ENCODE peak calls at places on chromosomes 16 and 17, in six cellular contexts. One of them, this sample, is unnamed.

GRCh38 chr17:59510611-59511010 is 54.8 kb upstream of the DHX40 start:
- ATAC-seq in HepG2: no peak
- ATAC-seq in GM12878: no peak
- ATAC-seq in A549: no peak
- ATAC-seq in upper lobe of left lung: no peak
- ATAC-seq in K562: no peak
- ATAC-seq in this sample: no peak

GRCh38 chr17:45043268-45043681 is 8.2 kb downstream of the DCAKD start:
- ATAC-seq in upper lobe of left lung: no peak
- ATAC-seq in GM12878: no peak
- ATAC-seq in K562: no peak
- ATAC-seq in HepG2: no peak
- ATAC-seq in A549: no peak
- ATAC-seq in this sample: peak

GRCh38 chr17:56171186-56171959 is 18.1 kb downstream of the ANKFN1 start:
- ATAC-seq in K562: no peak
- ATAC-seq in upper lobe of left lung: no peak
- ATAC-seq in A549: no peak
- ATAC-seq in HepG2: no peak
- ATAC-seq in GM12878: no peak
- ATAC-seq in this sample: no peak

GRCh38 chr16:12775689-12776236 is 27.9 kb downstream of the CPPED1 start:
- ATAC-seq in HepG2: no peak
- ATAC-seq in upper lobe of left lung: no peak
- ATAC-seq in K562: no peak
- ATAC-seq in GM12878: no peak
- ATAC-seq in A549: no peak
- ATAC-seq in this sample: no peak

GRCh38 chr17:55348749-55349354 is 72.8 kb downstream of the MMD start:
- ATAC-seq in A549: peak
- ATAC-seq in upper lobe of left lung: no peak
- ATAC-seq in K562: peak
- ATAC-seq in GM12878: peak
- ATAC-seq in HepG2: peak
- ATAC-seq in this sample: peak

GRCh38 chr16:28821874-28822519 is 802 bp upstream of the ATXN2L start:
- ATAC-seq in K562: no peak
- ATAC-seq in HepG2: no peak
- ATAC-seq in upper lobe of left lung: no peak
- ATAC-seq in GM12878: no peak
- ATAC-seq in A549: no peak
- ATAC-seq in this sample: no peak

GRCh38 chr17:15249487-15249886 is 15.6 kb downstream of the PMP22 start:
- ATAC-seq in HepG2: no peak
- ATAC-seq in K562: no peak
- ATAC-seq in A549: no peak
- ATAC-seq in upper lobe of left lung: no peak
- ATAC-seq in GM12878: no peak
- ATAC-seq in this sample: no peak

GRCh38 chr17:83076930-83077329 is 2.5 kb upstream of the METRNL start:
- ATAC-seq in A549: peak
- ATAC-seq in upper lobe of left lung: no peak
- ATAC-seq in HepG2: peak
- ATAC-seq in GM12878: no peak
- ATAC-seq in K562: no peak
- ATAC-seq in this sample: no peak

GRCh38 chr16:88695753-88696152 is 9.4 kb upstream of the SNAI3 start:
- ATAC-seq in HepG2: no peak
- ATAC-seq in K562: no peak
- ATAC-seq in upper lobe of left lung: no peak
- ATAC-seq in GM12878: no peak
- ATAC-seq in A549: no peak
- ATAC-seq in this sample: no peak

GRCh38 chr16:71853413-71853812 is 7.6 kb downstream of the ATXN1L start:
- ATAC-seq in K562: no peak
- ATAC-seq in A549: no peak
- ATAC-seq in HepG2: no peak
- ATAC-seq in upper lobe of left lung: no peak
- ATAC-seq in GM12878: peak
- ATAC-seq in this sample: no peak

GRCh38 chr17:75350029-75350428 is 55.4 kb downstream of the GRB2 start:
- ATAC-seq in HepG2: no peak
- ATAC-seq in GM12878: no peak
- ATAC-seq in K562: no peak
- ATAC-seq in upper lobe of left lung: no peak
- ATAC-seq in A549: no peak
- ATAC-seq in this sample: no peak

GRCh38 chr16:30368792-30369090 is 1.6 kb downstream of the TBC1D10B start:
- ATAC-seq in A549: no peak
- ATAC-seq in K562: no peak
- ATAC-seq in GM12878: no peak
- ATAC-seq in HepG2: no peak
- ATAC-seq in upper lobe of left lung: no peak
- ATAC-seq in this sample: no peak

GRCh38 chr17:51439395-51440229 is 179.3 kb downstream of the UTP18 start:
- ATAC-seq in GM12878: no peak
- ATAC-seq in K562: no peak
- ATAC-seq in upper lobe of left lung: no peak
- ATAC-seq in HepG2: no peak
- ATAC-seq in A549: no peak
- ATAC-seq in this sample: peak

GRCh38 chr17:79335456-79335855 is 260.8 kb downstream of the ENGASE start:
- ATAC-seq in GM12878: no peak
- ATAC-seq in K562: no peak
- ATAC-seq in upper lobe of left lung: no peak
- ATAC-seq in A549: no peak
- ATAC-seq in HepG2: no peak
- ATAC-seq in this sample: no peak

GRCh38 chr16:20931066-20931465 is 30.5 kb downstream of the LYRM1 start:
- ATAC-seq in GM12878: no peak
- ATAC-seq in A549: no peak
- ATAC-seq in K562: no peak
- ATAC-seq in upper lobe of left lung: no peak
- ATAC-seq in HepG2: no peak
- ATAC-seq in this sample: no peak

GRCh38 chr17:68822752-68823289 is 132.4 kb downstream of the ABCA8 start:
- ATAC-seq in A549: no peak
- ATAC-seq in GM12878: no peak
- ATAC-seq in K562: no peak
- ATAC-seq in HepG2: no peak
- ATAC-seq in upper lobe of left lung: no peak
- ATAC-seq in this sample: no peak

GRCh38 chr17:41254861-41255260 is 323 bp upstream of the KRTAP9-9 start:
- ATAC-seq in upper lobe of left lung: no peak
- ATAC-seq in GM12878: no peak
- ATAC-seq in HepG2: no peak
- ATAC-seq in A549: peak
- ATAC-seq in K562: no peak
- ATAC-seq in this sample: no peak

GRCh38 chr16:82265809-82266208 is 95.8 kb upstream of the MPHOSPH6 start:
- ATAC-seq in upper lobe of left lung: no peak
- ATAC-seq in GM12878: no peak
- ATAC-seq in A549: no peak
- ATAC-seq in K562: no peak
- ATAC-seq in HepG2: no peak
- ATAC-seq in this sample: no peak

GRCh38 chr17:55487727-55488436 is 23.4 kb downstream of the SMIM36 start:
- ATAC-seq in HepG2: peak
- ATAC-seq in K562: no peak
- ATAC-seq in GM12878: no peak
- ATAC-seq in A549: peak
- ATAC-seq in upper lobe of left lung: no peak
- ATAC-seq in this sample: peak

GRCh38 chr16:82772215-82772614 is 145.4 kb downstream of the CDH13 start:
- ATAC-seq in K562: no peak
- ATAC-seq in GM12878: no peak
- ATAC-seq in A549: no peak
- ATAC-seq in upper lobe of left lung: no peak
- ATAC-seq in HepG2: no peak
- ATAC-seq in this sample: no peak

GRCh38 chr16:25009822-25010221 is 5.3 kb downstream of the ARHGAP17 start:
- ATAC-seq in HepG2: no peak
- ATAC-seq in K562: no peak
- ATAC-seq in upper lobe of left lung: peak
- ATAC-seq in GM12878: peak
- ATAC-seq in A549: no peak
- ATAC-seq in this sample: no peak

GRCh38 chr17:82065193-82065637 is 389 bp downstream of the DUS1L start:
- ATAC-seq in A549: peak
- ATAC-seq in upper lobe of left lung: no peak
- ATAC-seq in GM12878: peak
- ATAC-seq in K562: peak
- ATAC-seq in HepG2: peak
- ATAC-seq in this sample: peak

GRCh38 chr17:17017343-17018014 is 24.8 kb upstream of the MPRIP start:
- ATAC-seq in A549: no peak
- ATAC-seq in upper lobe of left lung: no peak
- ATAC-seq in K562: no peak
- ATAC-seq in HepG2: no peak
- ATAC-seq in GM12878: no peak
- ATAC-seq in this sample: no peak

GRCh38 chr16:70349783-70350182 is 3.1 kb downstream of the DDX19A start:
- ATAC-seq in A549: no peak
- ATAC-seq in K562: no peak
- ATAC-seq in HepG2: no peak
- ATAC-seq in upper lobe of left lung: no peak
- ATAC-seq in GM12878: no peak
- ATAC-seq in this sample: no peak

GRCh38 chr17:14752007-14752406 is 451.1 kb downstream of the HS3ST3B1 start:
- ATAC-seq in GM12878: no peak
- ATAC-seq in K562: no peak
- ATAC-seq in upper lobe of left lung: no peak
- ATAC-seq in HepG2: no peak
- ATAC-seq in A549: no peak
- ATAC-seq in this sample: no peak

GRCh38 chr16:30551781-30552180 is 6.4 kb downstream of the ZNF764 start:
- ATAC-seq in upper lobe of left lung: peak
- ATAC-seq in HepG2: no peak
- ATAC-seq in A549: no peak
- ATAC-seq in K562: no peak
- ATAC-seq in GM12878: no peak
- ATAC-seq in this sample: no peak

GRCh38 chr16:26561303-26561702 is 505.4 kb upstream of the C16orf82 start:
- ATAC-seq in A549: no peak
- ATAC-seq in HepG2: no peak
- ATAC-seq in K562: no peak
- ATAC-seq in upper lobe of left lung: no peak
- ATAC-seq in GM12878: no peak
- ATAC-seq in this sample: no peak

GRCh38 chr17:71592431-71592830 is 528.4 kb upstream of the SOX9 start:
- ATAC-seq in GM12878: no peak
- ATAC-seq in A549: no peak
- ATAC-seq in upper lobe of left lung: no peak
- ATAC-seq in HepG2: no peak
- ATAC-seq in K562: no peak
- ATAC-seq in this sample: no peak
- TF ChIP-seq EP300 in GM12878: no peak
- TF ChIP-seq EP300 in A549: no peak
- TF ChIP-seq EP300 in upper lobe of left lung: no peak
- TF ChIP-seq EP300 in HepG2: no peak
- TF ChIP-seq EP300 in K562: no peak
- TF ChIP-seq EP300 in this sample: no peak

GRCh38 chr16:19555186-19555937 is at the start of gene VPS35L:
- ATAC-seq in A549: peak
- ATAC-seq in K562: peak
- ATAC-seq in GM12878: peak
- ATAC-seq in upper lobe of left lung: peak
- ATAC-seq in HepG2: peak
- ATAC-seq in this sample: peak
- TF ChIP-seq EP300 in A549: no peak
- TF ChIP-seq EP300 in K562: peak
- TF ChIP-seq EP300 in GM12878: no peak
- TF ChIP-seq EP300 in upper lobe of left lung: no peak
- TF ChIP-seq EP300 in HepG2: no peak
- TF ChIP-seq EP300 in this sample: no peak

GRCh38 chr16:75475420-75475847 is 10.9 kb upstream of the TMEM170A start:
- ATAC-seq in upper lobe of left lung: no peak
- ATAC-seq in HepG2: no peak
- ATAC-seq in A549: no peak
- ATAC-seq in K562: no peak
- ATAC-seq in GM12878: peak
- ATAC-seq in this sample: no peak
- TF ChIP-seq EP300 in upper lobe of left lung: no peak
- TF ChIP-seq EP300 in HepG2: no peak
- TF ChIP-seq EP300 in A549: no peak
- TF ChIP-seq EP300 in K562: no peak
- TF ChIP-seq EP300 in GM12878: no peak
- TF ChIP-seq EP300 in this sample: no peak

DNA sequence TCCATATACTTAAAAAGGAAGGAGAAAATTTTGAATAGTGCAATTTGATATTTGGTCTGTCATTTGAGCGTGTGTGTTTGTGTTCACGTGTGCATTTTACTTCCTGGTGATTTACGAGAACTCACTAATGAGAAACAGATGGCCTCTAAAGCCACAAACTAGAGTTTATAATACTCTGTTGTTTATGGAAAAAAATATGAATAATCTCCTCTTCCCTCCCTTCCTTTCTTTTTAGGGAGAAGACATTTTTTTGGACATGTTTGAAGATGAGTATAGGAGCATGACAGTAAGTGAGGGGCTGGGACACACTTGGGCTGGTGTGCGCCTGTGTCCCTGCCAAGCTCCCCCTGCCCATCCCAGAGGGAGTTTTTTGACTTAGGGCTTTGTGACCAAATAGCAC is 102.7 kb downstream of the CLEC16A start:
- ATAC-seq in HepG2: no peak
- ATAC-seq in upper lobe of left lung: no peak
- ATAC-seq in GM12878: no peak
- ATAC-seq in K562: no peak
- ATAC-seq in A549: no peak
- ATAC-seq in this sample: peak
- TF ChIP-seq EP300 in HepG2: no peak
- TF ChIP-seq EP300 in upper lobe of left lung: no peak
- TF ChIP-seq EP300 in GM12878: no peak
- TF ChIP-seq EP300 in K562: no peak
- TF ChIP-seq EP300 in A549: no peak
- TF ChIP-seq EP300 in this sample: no peak

DNA sequence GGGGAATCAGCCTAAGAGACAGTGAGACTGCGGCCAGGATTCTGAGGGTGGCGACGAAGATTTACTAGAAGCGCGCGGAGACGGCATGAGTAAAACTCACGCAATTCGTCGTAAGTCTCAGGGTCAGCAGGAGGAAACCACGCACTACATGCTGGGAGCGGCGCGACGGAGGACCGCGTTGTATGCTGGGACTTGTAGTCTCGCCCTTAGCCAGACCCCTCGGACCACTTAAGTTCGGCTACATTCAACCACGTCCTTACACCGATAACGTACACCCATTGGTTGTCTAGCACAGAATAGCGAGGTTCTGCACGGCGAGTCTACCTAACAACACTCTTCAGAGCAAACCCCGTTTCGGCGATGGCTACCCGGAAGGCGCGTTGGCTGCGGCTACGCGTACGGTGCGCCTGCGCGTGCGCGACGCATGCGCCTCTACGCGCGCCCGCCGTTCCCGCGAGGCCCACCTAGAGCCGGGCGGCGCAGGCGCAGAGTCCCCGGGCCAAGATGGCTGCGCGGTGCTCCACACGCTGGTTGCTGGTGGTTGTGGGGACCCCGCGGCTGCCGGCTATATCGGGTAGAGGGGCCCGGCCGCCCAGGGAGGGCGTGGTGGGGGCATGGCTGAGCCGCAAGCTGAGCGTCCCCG is at the start of gene DNAJA3:
- ATAC-seq in GM12878: peak
- ATAC-seq in K562: peak
- ATAC-seq in A549: peak
- ATAC-seq in HepG2: peak
- ATAC-seq in upper lobe of left lung: peak
- ATAC-seq in this sample: peak
- TF ChIP-seq EP300 in GM12878: no peak
- TF ChIP-seq EP300 in K562: peak
- TF ChIP-seq EP300 in A549: no peak
- TF ChIP-seq EP300 in HepG2: no peak
- TF ChIP-seq EP300 in upper lobe of left lung: no peak
- TF ChIP-seq EP300 in this sample: no peak

This sample was measured in gastroesophageal sphincter.